ENCODE peak calls at places on chromosomes 5 and 9, in five cellular contexts. P, V, O, Y and G are unnamed samples.

GRCh38 chr5:40486437-40487270 is 193.1 kb upstream of the PTGER4 start:
- DNase-seq in O (peak; percentile 69), V (no peak), P (peak; percentile 29), Y (no peak), G (no peak)

GRCh38 chr5:169628891-169629290 is 8.2 kb upstream of the DOCK2 start:
- DNase-seq in P (peak; percentile 86), Y (no peak), O (no peak), V (no peak), G (peak; percentile 44)

GRCh38 chr5:90015584-90016018 is 394.0 kb downstream of the CETN3 start:
- DNase-seq in O (no peak), Y (no peak), V (no peak), P (peak; percentile 11), G (peak; percentile 71)

GRCh38 chr5:34686762-34687268 is 30.7 kb downstream of the RAI14 start:
- DNase-seq in P (peak; percentile 99), V (no peak), O (no peak), Y (peak; percentile 29), G (peak; percentile 99)

GRCh38 chr9:35340046-35340445 is 149.9 kb upstream of the RUSC2 start:
- DNase-seq in V (no peak), Y (no peak), P (peak; percentile 25), O (no peak), G (peak; percentile 35)

GRCh38 chr9:76891874-76892273 is 14.0 kb downstream of the PRUNE2 start:
- DNase-seq in V (no peak), O (no peak), P (no peak), Y (no peak), G (no peak)

GRCh38 chr9:3900673-3901318 is 375.0 kb upstream of the RFX3 start:
- DNase-seq in O (no peak), V (no peak), P (no peak), Y (no peak), G (no peak)

GRCh38 chr5:76303917-76304316 is 99.2 kb upstream of the IQGAP2 start:
- DNase-seq in Y (no peak), V (no peak), O (peak; percentile 33), P (no peak), G (no peak)

GRCh38 chr9:104232781-104233341 is 138.8 kb downstream of the SMC2 start:
- DNase-seq in Y (no peak), V (no peak), O (no peak), P (no peak), G (peak; percentile 87)

GRCh38 chr9:78357165-78357873 is 60.4 kb downstream of the PSAT1 start:
- DNase-seq in Y (no peak), V (no peak), O (no peak), P (no peak), G (no peak)

GRCh38 chr5:37308796-37309195 is 59.6 kb upstream of the CPLANE1 start:
- DNase-seq in O (no peak), P (peak; percentile 35), Y (no peak), V (no peak), G (no peak)

GRCh38 chr5:132825165-132825823 is 5.2 kb downstream of the SHROOM1 start:
- DNase-seq in Y (no peak), P (no peak), O (peak; percentile 28), V (no peak), G (no peak)

GRCh38 chr9:109473329-109473728 is 24.8 kb downstream of the PTPN3 start:
- DNase-seq in O (no peak), V (no peak), Y (no peak), P (no peak), G (no peak)

GRCh38 chr9:136694163-136694864 is 7.1 kb upstream of the AGPAT2 start:
- DNase-seq in V (no peak), O (peak; percentile 53), Y (no peak), P (peak; percentile 18), G (no peak)

GRCh38 chr5:143506881-143507552 is 103.5 kb upstream of the NR3C1 start:
- DNase-seq in Y (no peak), V (no peak), O (no peak), P (peak; percentile 95), G (peak; percentile 76)

GRCh38 chr9:87834357-87834756 is 48.3 kb upstream of the SPATA31E1 start:
- DNase-seq in P (no peak), O (no peak), V (no peak), Y (no peak), G (no peak)

GRCh38 chr5:65479527-65479926 is 2.2 kb downstream of the ADAMTS6 start:
- DNase-seq in Y (no peak), O (no peak), P (no peak), V (no peak), G (no peak)

GRCh38 chr5:110086658-110087388 is 397.1 kb downstream of the MAN2A1 start:
- DNase-seq in Y (no peak), O (peak; percentile 82), V (no peak), P (peak; percentile 29), G (peak; percentile 76)

GRCh38 chr9:38006981-38007380 is 62.0 kb downstream of the SHB start:
- DNase-seq in P (no peak), V (no peak), Y (no peak), O (no peak), G (no peak)

GRCh38 chr5:78419396-78419795 is 59.0 kb downstream of the SCAMP1 start:
- DNase-seq in Y (no peak), P (no peak), O (no peak), V (no peak), G (no peak)

GRCh38 chr5:168656633-168657032 is 77.5 kb upstream of the PANK3 start:
- DNase-seq in P (no peak), O (no peak), Y (no peak), V (no peak), G (no peak)

GRCh38 chr9:37404590-37404989 is 17.9 kb upstream of the GRHPR start:
- DNase-seq in V (no peak), O (no peak), P (no peak), Y (no peak), G (no peak)

GRCh38 chr5:51846015-51846414 is 462.8 kb downstream of the ISL1 start:
- DNase-seq in P (no peak), Y (no peak), V (no peak), O (no peak), G (no peak)

GRCh38 chr5:107402881-107403280 is 267.9 kb downstream of the EFNA5 start:
- DNase-seq in O (no peak), Y (no peak), P (no peak), V (no peak), G (no peak)

GRCh38 chr5:134133995-134134541 is 19.6 kb downstream of the TCF7 start:
- DNase-seq in Y (no peak), V (peak; percentile 83), P (no peak), O (peak; percentile 1), G (no peak)

GRCh38 chr9:17862081-17862480 is 283.2 kb downstream of the SH3GL2 start:
- DNase-seq in P (no peak), O (no peak), V (no peak), Y (no peak), G (no peak)

GRCh38 chr5:173423452-173424117 is 95.4 kb upstream of the STC2 start:
- DNase-seq in Y (no peak), O (no peak), V (no peak), P (no peak), G (no peak)

GRCh38 chr9:95092321-95093072 is 225.0 kb downstream of the FANCC start:
- DNase-seq in O (no peak), V (no peak), P (peak; percentile 68), Y (no peak), G (peak; percentile 91)

GRCh38 chr5:173884402-173885053 is 3.6 kb upstream of the CPEB4 start:
- DNase-seq in Y (no peak), V (no peak), P (no peak), O (peak; percentile 23), G (no peak)

GRCh38 chr5:125412051-125412560 is 665.7 kb upstream of the ZNF608 start:
- DNase-seq in O (no peak), V (no peak), Y (no peak), P (no peak), G (peak; percentile 34)

GRCh38 chr9:78167356-78167755 is 68.5 kb upstream of the CEP78 start:
- DNase-seq in V (no peak), P (no peak), Y (peak; percentile 29), O (no peak), G (no peak)

GRCh38 chr5:27191786-27192505 is 153.6 kb upstream of the CDH9 start:
- DNase-seq in O (no peak), V (no peak), P (peak; percentile 10), Y (no peak), G (peak; percentile 49)